ENCODE peak calls at places on chromosome 14, in eight cellular contexts. S is GM12865, F is BJ, P is endothelial cell, E is SK-N-SH, M is AG09319, B is IMR-90, J is right atrium auricular region. O is an unnamed sample.

GRCh38 chr14:78170203-78170602 is at the start of gene NRXN3:
- DNase-seq in S (no peak), F (no peak), P (peak; percentile 49), E (peak; percentile 73), M (no peak), B (no peak), J (no peak), O (peak; percentile 35)

GRCh38 chr14:80491562-80492139 is 280.3 kb upstream of the DIO2 start:
- DNase-seq in S (no peak), F (no peak), P (no peak), E (no peak), M (no peak), B (peak; percentile 19), J (no peak), O (no peak)

GRCh38 chr14:53006931-53007330 is 56.1 kb upstream of the FERMT2 start:
- DNase-seq in S (no peak), F (no peak), P (peak; percentile 8), E (no peak), M (no peak), B (no peak), J (no peak), O (no peak)

GRCh38 chr14:105848570-105848969 is 322.2 kb downstream of the TMEM121 start:
- DNase-seq in S (no peak), F (no peak), P (no peak), E (no peak), M (no peak), B (no peak), J (no peak), O (no peak)

GRCh38 chr14:31926652-31927347 is 150.3 kb upstream of the ARHGAP5 start:
- DNase-seq in S (no peak), F (no peak), P (no peak), E (no peak), M (no peak), B (peak; percentile 16), J (no peak), O (no peak)

GRCh38 chr14:32028599-32028998 is 48.5 kb upstream of the ARHGAP5 start:
- DNase-seq in S (peak; percentile 9), F (no peak), P (no peak), E (no peak), M (no peak), B (no peak), J (no peak), O (peak; percentile 45)

GRCh38 chr14:101071493-101071891 is 168.0 kb upstream of the RTL1 start:
- DNase-seq in S (no peak), F (no peak), P (no peak), E (peak; percentile 33), M (no peak), B (no peak), J (peak; percentile 43), O (no peak)

GRCh38 chr14:83478741-83479140 is 1945.1 kb upstream of the SEL1L start:
- DNase-seq in S (no peak), F (no peak), P (no peak), E (no peak), M (no peak), B (peak; percentile 20), J (no peak), O (no peak)

GRCh38 chr14:78997811-78998210 is 827.6 kb downstream of the NRXN3 start:
- DNase-seq in S (no peak), F (no peak), P (no peak), E (peak; percentile 4), M (no peak), B (peak; percentile 71), J (no peak), O (no peak)

GRCh38 chr14:22866874-22867273 is 4.7 kb upstream of the LRP10 start:
- DNase-seq in S (no peak), F (no peak), P (no peak), E (no peak), M (no peak), B (no peak), J (no peak), O (no peak)

GRCh38 chr14:52835122-52835903 is 43.9 kb upstream of the GNPNAT1 start:
- DNase-seq in S (no peak), F (no peak), P (no peak), E (peak; percentile 63), M (no peak), B (peak; percentile 43), J (no peak), O (no peak)

DNA sequence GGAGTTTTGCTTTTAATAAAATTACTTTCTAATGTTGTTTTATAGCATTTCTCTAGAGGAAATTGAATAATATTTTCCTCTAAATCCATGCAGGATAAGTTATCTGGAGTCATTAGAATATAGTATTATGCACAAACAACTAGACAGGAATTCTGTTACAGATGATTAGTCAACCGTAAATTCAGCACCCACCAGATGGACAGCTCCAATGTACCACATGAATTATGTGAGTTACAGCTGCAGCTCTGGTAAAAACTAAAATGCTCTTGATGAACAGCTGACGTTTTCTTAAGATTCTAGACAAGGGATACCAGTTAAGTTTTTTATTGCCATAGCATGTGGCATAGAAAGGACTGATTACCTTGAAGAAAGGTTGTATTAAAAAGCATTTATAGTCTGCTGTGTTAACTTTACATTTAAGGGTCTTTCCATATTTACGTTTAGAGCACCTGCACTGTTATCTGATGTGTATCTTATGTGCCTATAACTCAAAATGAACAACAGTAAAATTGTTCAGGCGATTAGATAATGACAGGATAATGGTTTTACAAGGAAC is 321.4 kb upstream of the LRFN5 start:
- DNase-seq in S (no peak), F (no peak), P (peak; percentile 61), E (no peak), M (no peak), B (peak; percentile 1), J (no peak), O (no peak)
- TF ChIP-seq CTCF in S (no peak), F (no peak), P (no peak), E (no peak), M (no peak), B (no peak), J (no peak), O (no peak)

DNA sequence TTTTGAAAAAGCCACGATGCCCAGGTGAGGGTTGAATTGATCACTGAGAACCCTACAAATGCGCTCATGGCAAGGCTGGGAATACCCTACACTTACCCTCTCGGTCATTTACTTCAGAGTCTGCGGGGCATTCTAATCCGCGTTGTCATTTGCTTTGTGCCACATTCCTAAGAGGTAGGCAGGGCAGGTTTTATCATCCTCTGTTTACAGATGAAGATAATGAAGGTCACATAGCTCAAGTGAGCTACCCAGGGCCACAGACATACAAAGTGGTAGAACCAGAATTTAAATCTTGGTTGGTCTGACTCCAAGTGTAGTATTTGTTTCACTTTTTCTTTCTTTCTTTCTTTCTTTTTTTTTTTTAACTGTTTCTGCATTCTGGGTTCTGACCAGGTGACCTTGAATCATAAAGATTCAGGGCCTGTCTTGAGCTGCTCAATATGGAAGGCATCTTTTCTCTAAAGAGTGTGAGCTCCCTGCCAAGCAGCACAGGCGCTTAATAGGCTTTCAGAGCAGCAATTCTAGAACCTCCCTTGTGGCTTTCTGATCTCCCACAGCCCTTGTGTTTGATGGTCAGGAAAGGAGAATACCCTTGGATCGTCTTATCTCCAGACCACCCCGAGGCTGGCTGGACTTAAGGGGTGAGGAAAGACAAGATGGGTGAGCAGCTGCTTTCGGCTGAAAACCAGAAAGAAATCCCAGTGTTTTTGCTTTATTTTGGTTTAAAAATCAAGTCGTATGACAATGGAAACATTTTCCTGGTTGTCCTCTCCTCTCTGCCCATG is 662 bp upstream of the BATF start:
- DNase-seq in S (peak; percentile 52), F (no peak), P (no peak), E (no peak), M (no peak), B (no peak), J (no peak), O (no peak)
- TF ChIP-seq CTCF in S (no peak), F (no peak), P (no peak), E (no peak), M (no peak), B (no peak), J (no peak), O (no peak)

GRCh38 chr14:59283380-59283779 is 94.9 kb downstream of the DAAM1 start:
- DNase-seq in S (no peak), F (no peak), P (no peak), E (no peak), M (no peak), B (peak; percentile 51), J (no peak), O (peak; percentile 31)

GRCh38 chr14:59281613-59282012 is 93.1 kb downstream of the DAAM1 start:
- DNase-seq in S (no peak), F (no peak), P (no peak), E (no peak), M (no peak), B (peak; percentile 72), J (no peak), O (no peak)

GRCh38 chr14:59280961-59281360 is 92.5 kb downstream of the DAAM1 start:
- DNase-seq in S (no peak), F (no peak), P (no peak), E (no peak), M (no peak), B (no peak), J (no peak), O (no peak)

GRCh38 chr14:59278111-59278510 is 89.6 kb downstream of the DAAM1 start:
- DNase-seq in S (no peak), F (no peak), P (no peak), E (no peak), M (no peak), B (peak; percentile 94), J (no peak), O (peak; percentile 38)

DNA sequence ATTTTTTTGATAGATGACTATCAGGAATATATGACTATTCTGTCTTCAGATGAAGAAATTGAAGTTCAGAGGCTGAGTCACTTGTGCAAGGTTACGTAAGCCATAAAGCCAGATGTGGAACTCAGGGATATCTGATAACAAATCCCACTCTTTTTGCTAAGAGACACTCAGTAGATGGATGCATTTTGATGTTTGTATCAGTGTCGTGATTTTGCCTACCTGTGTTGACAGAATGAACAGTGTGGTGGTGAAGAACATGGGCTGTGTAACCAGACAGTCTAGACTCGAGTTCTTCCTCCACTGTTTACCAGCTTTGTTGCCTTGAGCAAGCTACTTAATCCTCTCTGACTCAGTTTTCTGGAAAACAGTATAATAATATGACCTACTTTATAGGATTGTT is 93.9 kb downstream of the DAAM1 start:
- DNase-seq in S (no peak), F (no peak), P (no peak), E (no peak), M (no peak), B (peak; percentile 79), J (no peak), O (no peak)
- TF ChIP-seq CTCF in S (no peak), F (no peak), P (no peak), E (no peak), M (no peak), B (no peak), J (no peak), O (no peak)

GRCh38 chr14:103280278-103280917 is 53.6 kb upstream of the EIF5 start:
- DNase-seq in S (no peak), F (no peak), P (no peak), E (no peak), M (no peak), B (no peak), J (peak; percentile 46), O (no peak)

GRCh38 chr14:103279129-103280025 is 54.7 kb upstream of the EIF5 start:
- DNase-seq in S (no peak), F (no peak), P (no peak), E (peak; percentile 68), M (no peak), B (no peak), J (peak; percentile 44), O (no peak)

GRCh38 chr14:103282932-103283331 is 51.1 kb upstream of the EIF5 start:
- DNase-seq in S (no peak), F (no peak), P (no peak), E (no peak), M (no peak), B (no peak), J (peak; percentile 18), O (no peak)

GRCh38 chr14:103283916-103284315 is 50.1 kb upstream of the EIF5 start:
- DNase-seq in S (no peak), F (no peak), P (no peak), E (no peak), M (no peak), B (no peak), J (no peak), O (no peak)

GRCh38 chr14:103281496-103282231 is 52.4 kb upstream of the EIF5 start:
- DNase-seq in S (no peak), F (no peak), P (peak; percentile 56), E (peak; percentile 79), M (peak; percentile 31), B (peak; percentile 62), J (peak; percentile 57), O (peak; percentile 71)
- TF ChIP-seq CTCF in S (no peak), F (peak; percentile 79), P (no peak), E (peak; percentile 38), M (peak; percentile 62), B (peak; percentile 61), J (peak; percentile 61), O (peak; percentile 38)